ENCODE peak calls at places on chromosomes 13 and 19, in eight cellular contexts. U, W, A, Y, M, C, N and Z are unnamed samples.

GRCh38 chr19:17719730-17720486 is 628 bp downstream of the MAP1S start:
- DNase-seq in U (peak; percentile 65), A (peak; percentile 76), Y (no peak), C (no peak), W (peak; percentile 55), M (no peak), N (no peak), Z (no peak)

GRCh38 chr19:45960595-45961235 is 12.9 kb downstream of the NOVA2 start:
- DNase-seq in N (no peak), U (no peak), W (peak; percentile 35), M (no peak), Y (no peak), C (no peak), A (peak; percentile 45), Z (no peak)

GRCh38 chr13:49651775-49652690 is 23.7 kb downstream of the ARL11 start:
- DNase-seq in U (no peak), W (no peak), A (peak; percentile 44), M (no peak), C (no peak), N (no peak), Y (no peak), Z (no peak)

GRCh38 chr19:50204811-50205675 is 1.6 kb downstream of the MYH14 start:
- DNase-seq in M (peak; percentile 58), Y (no peak), A (peak; percentile 95), W (peak; percentile 53), U (no peak), N (peak; percentile 6), C (no peak), Z (peak; percentile 82)

GRCh38 chr19:16247353-16248182 is 49.9 kb downstream of the AP1M1 start:
- DNase-seq in U (peak; percentile 80), Y (peak; percentile 83), W (peak; percentile 86), A (peak; percentile 89), C (peak; percentile 69), N (peak; percentile 64), M (peak; percentile 91), Z (peak; percentile 89)

GRCh38 chr19:4342421-4343055 is 824 bp upstream of the MPND start:
- DNase-seq in Y (peak; percentile 100), C (peak; percentile 96), W (peak; percentile 97), U (peak; percentile 98), M (peak; percentile 93), A (peak; percentile 95), N (peak; percentile 98), Z (peak; percentile 98)

GRCh38 chr19:19040417-19040816 is 7.0 kb downstream of the ARMC6 start:
- DNase-seq in U (no peak), N (no peak), A (peak; percentile 89), Y (peak; percentile 96), M (no peak), C (no peak), W (no peak), Z (peak; percentile 82)

GRCh38 chr19:28443361-28443760 is 769.6 kb downstream of the UQCRFS1 start:
- DNase-seq in M (no peak), A (no peak), Y (no peak), C (no peak), W (no peak), U (no peak), N (no peak), Z (no peak)

GRCh38 chr19:919157-920050 is 2.3 kb downstream of the KISS1R start:
- DNase-seq in N (no peak), W (peak; percentile 85), A (no peak), Y (no peak), U (no peak), C (peak; percentile 44), M (peak; percentile 59), Z (no peak)

GRCh38 chr19:5993516-5994406 is 15.8 kb upstream of the RANBP3 start:
- DNase-seq in W (peak; percentile 22), C (no peak), Y (peak; percentile 31), N (no peak), U (no peak), M (no peak), A (no peak), Z (no peak)